ENCODE peak calls at places on chromosomes 5 and 9, in four cellular contexts. D, W, C and F are unnamed samples.

GRCh38 chr9:33850677-33851076 is 33.7 kb downstream of the UBE2R2 start:
- DNase-seq in W (no peak), C (no peak), D (no peak), F (no peak)

GRCh38 chr5:175521313-175521833 is 43.0 kb downstream of the SFXN1 start:
- DNase-seq in C (no peak), D (no peak), W (no peak), F (no peak)

GRCh38 chr9:133893191-133893994 is 98.7 kb downstream of the VAV2 start:
- DNase-seq in W (no peak), D (no peak), C (no peak), F (no peak)

GRCh38 chr9:84293001-84293798 is 47.4 kb downstream of the SLC28A3 start:
- DNase-seq in C (no peak), W (no peak), D (no peak), F (no peak)

GRCh38 chr5:38546691-38547146 is 9.7 kb downstream of the LIFR start:
- DNase-seq in D (no peak), W (no peak), C (no peak), F (no peak)

GRCh38 chr9:113356686-113357292 is 7.4 kb downstream of the BSPRY start:
- DNase-seq in C (no peak), W (no peak), D (no peak), F (no peak)

GRCh38 chr9:69946800-69947437 is 96.7 kb upstream of the MAMDC2 start:
- DNase-seq in W (peak; percentile 88), C (peak; percentile 48), D (no peak), F (no peak)

GRCh38 chr5:154367101-154367500 is 78.7 kb upstream of the SAP30L start:
- DNase-seq in D (no peak), W (peak; percentile 16), C (no peak), F (no peak)

GRCh38 chr5:28370896-28371295 is 1332.5 kb upstream of the CDH9 start:
- DNase-seq in D (no peak), W (no peak), C (no peak), F (no peak)

GRCh38 chr9:130946778-130947617 is 8.0 kb upstream of the FIBCD1 start:
- DNase-seq in W (peak; percentile 25), C (no peak), D (no peak), F (no peak)

GRCh38 chr9:85900504-85901201 is 40.3 kb upstream of the NAA35 start:
- DNase-seq in D (peak; percentile 63), W (no peak), C (peak; percentile 11), F (peak; percentile 75)

GRCh38 chr9:134208981-134209725 is 44.8 kb upstream of the RNU6ATAC start:
- DNase-seq in D (no peak), W (no peak), C (no peak), F (no peak)

GRCh38 chr5:82835488-82835887 is 241.7 kb downstream of the TMEM167A start:
- DNase-seq in D (no peak), C (no peak), W (no peak), F (no peak)

GRCh38 chr5:147446528-147446927 is 63.3 kb downstream of the DPYSL3 start:
- DNase-seq in W (no peak), C (no peak), D (no peak), F (no peak)

GRCh38 chr9:131698715-131699053 is 41.2 kb downstream of the RAPGEF1 start:
- DNase-seq in C (no peak), D (no peak), W (no peak), F (peak; percentile 36)

GRCh38 chr9:128987800-128988199 is 40.3 kb downstream of the NUP188 start:
- DNase-seq in W (peak; percentile 56), D (no peak), C (peak; percentile 34), F (no peak)

GRCh38 chr5:33781286-33781685 is 110.5 kb downstream of the ADAMTS12 start:
- DNase-seq in D (no peak), W (no peak), C (no peak), F (no peak)

GRCh38 chr9:86257406-86257805 is 2.1 kb downstream of the C9orf153 start:
- DNase-seq in W (no peak), D (no peak), C (no peak), F (no peak)

GRCh38 chr5:178340637-178341036 is 108.0 kb upstream of the PHYKPL start:
- DNase-seq in D (no peak), W (no peak), C (no peak), F (no peak)

GRCh38 chr5:1322955-1323802 is 21.7 kb downstream of the CLPTM1L start:
- DNase-seq in D (peak; percentile 12), W (no peak), C (no peak), F (no peak)

GRCh38 chr5:640461-641330 is 28.6 kb downstream of the CEP72 start:
- DNase-seq in D (no peak), C (no peak), W (no peak), F (no peak)

GRCh38 chr5:123421773-123422172 is 1.4 kb downstream of the CEP120 start:
- DNase-seq in D (no peak), C (no peak), W (no peak), F (no peak)

GRCh38 chr5:177535125-177535524 is 18.4 kb upstream of the DDX41 start:
- DNase-seq in W (no peak), D (no peak), C (no peak), F (no peak)

GRCh38 chr9:133958756-133959155 is 33.4 kb downstream of the VAV2 start:
- DNase-seq in W (no peak), C (no peak), D (no peak), F (no peak)

GRCh38 chr5:74552101-74552500 is 88.4 kb downstream of the ENC1 start:
- DNase-seq in W (no peak), D (no peak), C (no peak), F (no peak)

GRCh38 chr9:134391319-134392231 is 65.3 kb downstream of the RXRA start:
- DNase-seq in C (no peak), W (no peak), D (no peak), F (no peak)

GRCh38 chr5:118723021-118723338 is 265.4 kb downstream of the DTWD2 start:
- DNase-seq in W (no peak), C (no peak), D (no peak), F (no peak)

GRCh38 chr5:149322518-149322917 is 22.8 kb upstream of the GRPEL2 start:
- DNase-seq in D (peak; percentile 49), W (no peak), C (no peak), F (no peak)

GRCh38 chr5:159098285-159099048 is 1.2 kb downstream of the EBF1 start:
- DNase-seq in W (no peak), C (no peak), D (no peak), F (no peak)

GRCh38 chr9:37923796-37924430 is 20.0 kb upstream of the SLC25A51 start:
- DNase-seq in W (no peak), C (no peak), D (no peak), F (no peak)

GRCh38 chr5:113190347-113190746 is 213.7 kb downstream of the DCP2 start:
- DNase-seq in C (no peak), D (no peak), W (no peak), F (no peak)

GRCh38 chr9:37611961-37612360 is 19.6 kb upstream of the TOMM5 start:
- DNase-seq in D (no peak), C (no peak), W (no peak), F (no peak)

GRCh38 chr5:95779611-95780010 is 42.9 kb downstream of the GLRX start:
- DNase-seq in D (no peak), C (no peak), W (no peak), F (no peak)

GRCh38 chr5:66324357-66324756 is 180.3 kb downstream of the SREK1 start:
- DNase-seq in D (no peak), C (no peak), W (no peak), F (no peak)

GRCh38 chr5:116528519-116529234 is 45.9 kb downstream of the SEMA6A start:
- DNase-seq in W (no peak), D (no peak), C (no peak), F (no peak)

GRCh38 chr5:138989720-138990119 is 114.6 kb upstream of the LRRTM2 start:
- DNase-seq in D (peak; percentile 12), C (no peak), W (peak; percentile 37), F (no peak)

GRCh38 chr5:139272471-139273321 is 20.8 kb upstream of the MATR3 start:
- DNase-seq in W (peak; percentile 72), C (peak; percentile 33), D (no peak), F (no peak)

GRCh38 chr5:134079748-134080581 is 34.5 kb upstream of the TCF7 start:
- DNase-seq in D (no peak), W (no peak), C (no peak), F (no peak)